ENCODE peak calls at places on chromosomes 1 and 21, in seven cellular contexts. One of them, this sample, is unnamed.

GRCh38 chr1:54614558-54614957 is 8.8 kb downstream of the FAM151A start:
- DNase-seq in NAMALWA: no peak
- DNase-seq in NCI-H1105 treated with DMSO at 0.1 percent for 48 hours: no peak
- DNase-seq in stimulated activated CD4-positive, alpha-beta T cell treated with anti-CD3 and anti-CD28 coated beads, TNF-alpha, amount 100 ng/mL, for 4 hours: no peak
- DNase-seq in memory B cell: no peak
- DNase-seq in AG08396: no peak
- DNase-seq in left cardiac atrium: no peak
- DNase-seq in this sample: no peak

GRCh38 chr1:117573386-117574040 is 32.3 kb upstream of the TENT5C start:
- DNase-seq in NAMALWA: no peak
- DNase-seq in NCI-H1105 treated with DMSO at 0.1 percent for 48 hours: no peak
- DNase-seq in stimulated activated CD4-positive, alpha-beta T cell treated with anti-CD3 and anti-CD28 coated beads, TNF-alpha, amount 100 ng/mL, for 4 hours: no peak
- DNase-seq in memory B cell: no peak
- DNase-seq in AG08396: no peak
- DNase-seq in left cardiac atrium: no peak
- DNase-seq in this sample: no peak

GRCh38 chr21:43268086-43268803 is 99.4 kb downstream of the CRYAA start:
- DNase-seq in NAMALWA: no peak
- DNase-seq in NCI-H1105 treated with DMSO at 0.1 percent for 48 hours: no peak
- DNase-seq in stimulated activated CD4-positive, alpha-beta T cell treated with anti-CD3 and anti-CD28 coated beads, TNF-alpha, amount 100 ng/mL, for 4 hours: no peak
- DNase-seq in memory B cell: no peak
- DNase-seq in AG08396: no peak
- DNase-seq in left cardiac atrium: peak; percentile 18
- DNase-seq in this sample: no peak

GRCh38 chr1:89276690-89277089 is 4.0 kb upstream of the GBP5 start:
- DNase-seq in NAMALWA: no peak
- DNase-seq in NCI-H1105 treated with DMSO at 0.1 percent for 48 hours: no peak
- DNase-seq in stimulated activated CD4-positive, alpha-beta T cell treated with anti-CD3 and anti-CD28 coated beads, TNF-alpha, amount 100 ng/mL, for 4 hours: no peak
- DNase-seq in memory B cell: no peak
- DNase-seq in AG08396: no peak
- DNase-seq in left cardiac atrium: no peak
- DNase-seq in this sample: no peak

GRCh38 chr1:60281360-60281932 is 207.9 kb upstream of the C1orf87 start:
- DNase-seq in NAMALWA: peak; percentile 71
- DNase-seq in NCI-H1105 treated with DMSO at 0.1 percent for 48 hours: peak; percentile 86
- DNase-seq in stimulated activated CD4-positive, alpha-beta T cell treated with anti-CD3 and anti-CD28 coated beads, TNF-alpha, amount 100 ng/mL, for 4 hours: no peak
- DNase-seq in memory B cell: no peak
- DNase-seq in AG08396: peak; percentile 70
- DNase-seq in left cardiac atrium: peak; percentile 65
- DNase-seq in this sample: peak; percentile 73

GRCh38 chr1:203692565-203693470 is 66.2 kb downstream of the ATP2B4 start:
- DNase-seq in NAMALWA: no peak
- DNase-seq in NCI-H1105 treated with DMSO at 0.1 percent for 48 hours: no peak
- DNase-seq in stimulated activated CD4-positive, alpha-beta T cell treated with anti-CD3 and anti-CD28 coated beads, TNF-alpha, amount 100 ng/mL, for 4 hours: no peak
- DNase-seq in memory B cell: no peak
- DNase-seq in AG08396: peak; percentile 86
- DNase-seq in left cardiac atrium: peak; percentile 89
- DNase-seq in this sample: peak; percentile 94

GRCh38 chr1:4153571-4153970 is 253.5 kb upstream of the C1orf174 start:
- DNase-seq in NAMALWA: no peak
- DNase-seq in NCI-H1105 treated with DMSO at 0.1 percent for 48 hours: no peak
- DNase-seq in stimulated activated CD4-positive, alpha-beta T cell treated with anti-CD3 and anti-CD28 coated beads, TNF-alpha, amount 100 ng/mL, for 4 hours: no peak
- DNase-seq in memory B cell: no peak
- DNase-seq in AG08396: no peak
- DNase-seq in left cardiac atrium: no peak
- DNase-seq in this sample: no peak

GRCh38 chr1:182174202-182174855 is 112.8 kb upstream of the ZNF648 start:
- DNase-seq in NAMALWA: no peak
- DNase-seq in NCI-H1105 treated with DMSO at 0.1 percent for 48 hours: no peak
- DNase-seq in stimulated activated CD4-positive, alpha-beta T cell treated with anti-CD3 and anti-CD28 coated beads, TNF-alpha, amount 100 ng/mL, for 4 hours: no peak
- DNase-seq in memory B cell: no peak
- DNase-seq in AG08396: no peak
- DNase-seq in left cardiac atrium: peak; percentile 33
- DNase-seq in this sample: no peak

GRCh38 chr21:22762463-22762862 is 1764.3 kb downstream of the NCAM2 start:
- DNase-seq in NAMALWA: no peak
- DNase-seq in NCI-H1105 treated with DMSO at 0.1 percent for 48 hours: no peak
- DNase-seq in stimulated activated CD4-positive, alpha-beta T cell treated with anti-CD3 and anti-CD28 coated beads, TNF-alpha, amount 100 ng/mL, for 4 hours: no peak
- DNase-seq in memory B cell: no peak
- DNase-seq in AG08396: no peak
- DNase-seq in left cardiac atrium: no peak
- DNase-seq in this sample: no peak

GRCh38 chr1:150549496-150550221 is 451 bp downstream of the ADAMTSL4 start:
- DNase-seq in NAMALWA: no peak
- DNase-seq in NCI-H1105 treated with DMSO at 0.1 percent for 48 hours: no peak
- DNase-seq in stimulated activated CD4-positive, alpha-beta T cell treated with anti-CD3 and anti-CD28 coated beads, TNF-alpha, amount 100 ng/mL, for 4 hours: no peak
- DNase-seq in memory B cell: no peak
- DNase-seq in AG08396: peak; percentile 75
- DNase-seq in left cardiac atrium: no peak
- DNase-seq in this sample: peak; percentile 64

GRCh38 chr1:28062806-28063205 is 25.6 kb downstream of the EYA3 start:
- DNase-seq in NAMALWA: no peak
- DNase-seq in NCI-H1105 treated with DMSO at 0.1 percent for 48 hours: no peak
- DNase-seq in stimulated activated CD4-positive, alpha-beta T cell treated with anti-CD3 and anti-CD28 coated beads, TNF-alpha, amount 100 ng/mL, for 4 hours: no peak
- DNase-seq in memory B cell: no peak
- DNase-seq in AG08396: no peak
- DNase-seq in left cardiac atrium: no peak
- DNase-seq in this sample: no peak

GRCh38 chr1:57218487-57219079 is 205.3 kb downstream of the DAB1 start:
- DNase-seq in NAMALWA: no peak
- DNase-seq in NCI-H1105 treated with DMSO at 0.1 percent for 48 hours: no peak
- DNase-seq in stimulated activated CD4-positive, alpha-beta T cell treated with anti-CD3 and anti-CD28 coated beads, TNF-alpha, amount 100 ng/mL, for 4 hours: no peak
- DNase-seq in memory B cell: no peak
- DNase-seq in AG08396: no peak
- DNase-seq in left cardiac atrium: no peak
- DNase-seq in this sample: no peak

GRCh38 chr1:38898653-38899230 is 17.4 kb upstream of the GJA9 start:
- DNase-seq in NAMALWA: no peak
- DNase-seq in NCI-H1105 treated with DMSO at 0.1 percent for 48 hours: no peak
- DNase-seq in stimulated activated CD4-positive, alpha-beta T cell treated with anti-CD3 and anti-CD28 coated beads, TNF-alpha, amount 100 ng/mL, for 4 hours: no peak
- DNase-seq in memory B cell: no peak
- DNase-seq in AG08396: no peak
- DNase-seq in left cardiac atrium: no peak
- DNase-seq in this sample: peak; percentile 32

GRCh38 chr1:2199042-2199810 is 4.7 kb upstream of the FAAP20 start:
- DNase-seq in NAMALWA: no peak
- DNase-seq in NCI-H1105 treated with DMSO at 0.1 percent for 48 hours: no peak
- DNase-seq in stimulated activated CD4-positive, alpha-beta T cell treated with anti-CD3 and anti-CD28 coated beads, TNF-alpha, amount 100 ng/mL, for 4 hours: peak; percentile 71
- DNase-seq in memory B cell: no peak
- DNase-seq in AG08396: peak; percentile 94
- DNase-seq in left cardiac atrium: peak; percentile 94
- DNase-seq in this sample: peak; percentile 95

GRCh38 chr21:15976807-15977206 is 247.0 kb downstream of the USP25 start:
- DNase-seq in NAMALWA: peak; percentile 47
- DNase-seq in NCI-H1105 treated with DMSO at 0.1 percent for 48 hours: no peak
- DNase-seq in stimulated activated CD4-positive, alpha-beta T cell treated with anti-CD3 and anti-CD28 coated beads, TNF-alpha, amount 100 ng/mL, for 4 hours: no peak
- DNase-seq in memory B cell: no peak
- DNase-seq in AG08396: no peak
- DNase-seq in left cardiac atrium: no peak
- DNase-seq in this sample: no peak

GRCh38 chr1:31182352-31182751 is 57.3 kb downstream of the NKAIN1 start:
- DNase-seq in NAMALWA: peak; percentile 59
- DNase-seq in NCI-H1105 treated with DMSO at 0.1 percent for 48 hours: peak; percentile 81
- DNase-seq in stimulated activated CD4-positive, alpha-beta T cell treated with anti-CD3 and anti-CD28 coated beads, TNF-alpha, amount 100 ng/mL, for 4 hours: peak; percentile 15
- DNase-seq in memory B cell: peak; percentile 33
- DNase-seq in AG08396: peak; percentile 90
- DNase-seq in left cardiac atrium: peak; percentile 81
- DNase-seq in this sample: peak; percentile 90

GRCh38 chr21:15140321-15141019 is 75.7 kb upstream of the NRIP1 start:
- DNase-seq in NAMALWA: no peak
- DNase-seq in NCI-H1105 treated with DMSO at 0.1 percent for 48 hours: peak; percentile 17
- DNase-seq in stimulated activated CD4-positive, alpha-beta T cell treated with anti-CD3 and anti-CD28 coated beads, TNF-alpha, amount 100 ng/mL, for 4 hours: no peak
- DNase-seq in memory B cell: no peak
- DNase-seq in AG08396: no peak
- DNase-seq in left cardiac atrium: peak; percentile 30
- DNase-seq in this sample: no peak

GRCh38 chr1:162674018-162674608 is 41.8 kb downstream of the DDR2 start:
- DNase-seq in NAMALWA: no peak
- DNase-seq in NCI-H1105 treated with DMSO at 0.1 percent for 48 hours: no peak
- DNase-seq in stimulated activated CD4-positive, alpha-beta T cell treated with anti-CD3 and anti-CD28 coated beads, TNF-alpha, amount 100 ng/mL, for 4 hours: no peak
- DNase-seq in memory B cell: no peak
- DNase-seq in AG08396: no peak
- DNase-seq in left cardiac atrium: no peak
- DNase-seq in this sample: peak; percentile 14

GRCh38 chr1:164880644-164881043 is 321.7 kb downstream of the PBX1 start:
- DNase-seq in NAMALWA: no peak
- DNase-seq in NCI-H1105 treated with DMSO at 0.1 percent for 48 hours: no peak
- DNase-seq in stimulated activated CD4-positive, alpha-beta T cell treated with anti-CD3 and anti-CD28 coated beads, TNF-alpha, amount 100 ng/mL, for 4 hours: no peak
- DNase-seq in memory B cell: no peak
- DNase-seq in AG08396: no peak
- DNase-seq in left cardiac atrium: no peak
- DNase-seq in this sample: no peak

GRCh38 chr1:208093754-208094719 is 150.1 kb downstream of the PLXNA2 start:
- DNase-seq in NAMALWA: peak; percentile 68
- DNase-seq in NCI-H1105 treated with DMSO at 0.1 percent for 48 hours: peak; percentile 62
- DNase-seq in stimulated activated CD4-positive, alpha-beta T cell treated with anti-CD3 and anti-CD28 coated beads, TNF-alpha, amount 100 ng/mL, for 4 hours: peak; percentile 15
- DNase-seq in memory B cell: peak; percentile 14
- DNase-seq in AG08396: peak; percentile 59
- DNase-seq in left cardiac atrium: peak; percentile 78
- DNase-seq in this sample: peak; percentile 66

GRCh38 chr1:162388615-162389014 is 7.1 kb downstream of the C1orf226 start:
- DNase-seq in NAMALWA: no peak
- DNase-seq in NCI-H1105 treated with DMSO at 0.1 percent for 48 hours: no peak
- DNase-seq in stimulated activated CD4-positive, alpha-beta T cell treated with anti-CD3 and anti-CD28 coated beads, TNF-alpha, amount 100 ng/mL, for 4 hours: no peak
- DNase-seq in memory B cell: no peak
- DNase-seq in AG08396: no peak
- DNase-seq in left cardiac atrium: no peak
- DNase-seq in this sample: no peak

GRCh38 chr1:94463765-94464330 is 45.7 kb downstream of the ABCD3 start:
- DNase-seq in NAMALWA: peak; percentile 77
- DNase-seq in NCI-H1105 treated with DMSO at 0.1 percent for 48 hours: peak; percentile 7
- DNase-seq in stimulated activated CD4-positive, alpha-beta T cell treated with anti-CD3 and anti-CD28 coated beads, TNF-alpha, amount 100 ng/mL, for 4 hours: no peak
- DNase-seq in memory B cell: peak; percentile 7
- DNase-seq in AG08396: peak; percentile 36
- DNase-seq in left cardiac atrium: no peak
- DNase-seq in this sample: peak; percentile 60

GRCh38 chr1:22711071-22711470 is 432 bp downstream of the EPHB2 start:
- DNase-seq in NAMALWA: no peak
- DNase-seq in NCI-H1105 treated with DMSO at 0.1 percent for 48 hours: no peak
- DNase-seq in stimulated activated CD4-positive, alpha-beta T cell treated with anti-CD3 and anti-CD28 coated beads, TNF-alpha, amount 100 ng/mL, for 4 hours: no peak
- DNase-seq in memory B cell: no peak
- DNase-seq in AG08396: peak; percentile 49
- DNase-seq in left cardiac atrium: no peak
- DNase-seq in this sample: peak; percentile 16

GRCh38 chr1:169701261-169701802 is 10.1 kb downstream of the SELL start:
- DNase-seq in NAMALWA: no peak
- DNase-seq in NCI-H1105 treated with DMSO at 0.1 percent for 48 hours: no peak
- DNase-seq in stimulated activated CD4-positive, alpha-beta T cell treated with anti-CD3 and anti-CD28 coated beads, TNF-alpha, amount 100 ng/mL, for 4 hours: no peak
- DNase-seq in memory B cell: no peak
- DNase-seq in AG08396: no peak
- DNase-seq in left cardiac atrium: no peak
- DNase-seq in this sample: no peak

GRCh38 chr1:58815680-58816071 is 31.8 kb upstream of the JUN start:
- DNase-seq in NAMALWA: peak; percentile 45
- DNase-seq in NCI-H1105 treated with DMSO at 0.1 percent for 48 hours: no peak
- DNase-seq in stimulated activated CD4-positive, alpha-beta T cell treated with anti-CD3 and anti-CD28 coated beads, TNF-alpha, amount 100 ng/mL, for 4 hours: no peak
- DNase-seq in memory B cell: no peak
- DNase-seq in AG08396: peak; percentile 37
- DNase-seq in left cardiac atrium: no peak
- DNase-seq in this sample: peak; percentile 13

GRCh38 chr1:245153645-245154428 is 948 bp upstream of the KIF26B start:
- DNase-seq in NAMALWA: no peak
- DNase-seq in NCI-H1105 treated with DMSO at 0.1 percent for 48 hours: peak; percentile 7
- DNase-seq in stimulated activated CD4-positive, alpha-beta T cell treated with anti-CD3 and anti-CD28 coated beads, TNF-alpha, amount 100 ng/mL, for 4 hours: no peak
- DNase-seq in memory B cell: peak; percentile 8
- DNase-seq in AG08396: peak; percentile 47
- DNase-seq in left cardiac atrium: no peak
- DNase-seq in this sample: peak; percentile 40

GRCh38 chr21:32777269-32777668 is 5.7 kb upstream of the PAXBP1 start:
- DNase-seq in NAMALWA: no peak
- DNase-seq in NCI-H1105 treated with DMSO at 0.1 percent for 48 hours: no peak
- DNase-seq in stimulated activated CD4-positive, alpha-beta T cell treated with anti-CD3 and anti-CD28 coated beads, TNF-alpha, amount 100 ng/mL, for 4 hours: no peak
- DNase-seq in memory B cell: no peak
- DNase-seq in AG08396: no peak
- DNase-seq in left cardiac atrium: no peak
- DNase-seq in this sample: no peak

GRCh38 chr1:109149874-109150601 is 36.1 kb downstream of the ELAPOR1 start:
- DNase-seq in NAMALWA: no peak
- DNase-seq in NCI-H1105 treated with DMSO at 0.1 percent for 48 hours: no peak
- DNase-seq in stimulated activated CD4-positive, alpha-beta T cell treated with anti-CD3 and anti-CD28 coated beads, TNF-alpha, amount 100 ng/mL, for 4 hours: no peak
- DNase-seq in memory B cell: no peak
- DNase-seq in AG08396: no peak
- DNase-seq in left cardiac atrium: no peak
- DNase-seq in this sample: no peak

GRCh38 chr1:176903474-176903873 is 261.0 kb downstream of the ASTN1 start:
- DNase-seq in NAMALWA: no peak
- DNase-seq in NCI-H1105 treated with DMSO at 0.1 percent for 48 hours: no peak
- DNase-seq in stimulated activated CD4-positive, alpha-beta T cell treated with anti-CD3 and anti-CD28 coated beads, TNF-alpha, amount 100 ng/mL, for 4 hours: no peak
- DNase-seq in memory B cell: no peak
- DNase-seq in AG08396: no peak
- DNase-seq in left cardiac atrium: no peak
- DNase-seq in this sample: no peak

GRCh38 chr1:162905759-162906158 is 44.8 kb upstream of the CCDC190 start:
- DNase-seq in NAMALWA: no peak
- DNase-seq in NCI-H1105 treated with DMSO at 0.1 percent for 48 hours: no peak
- DNase-seq in stimulated activated CD4-positive, alpha-beta T cell treated with anti-CD3 and anti-CD28 coated beads, TNF-alpha, amount 100 ng/mL, for 4 hours: no peak
- DNase-seq in memory B cell: no peak
- DNase-seq in AG08396: peak; percentile 33
- DNase-seq in left cardiac atrium: no peak
- DNase-seq in this sample: peak; percentile 63

GRCh38 chr1:58885998-58886397 is 102.2 kb upstream of the JUN start:
- DNase-seq in NAMALWA: no peak
- DNase-seq in NCI-H1105 treated with DMSO at 0.1 percent for 48 hours: peak; percentile 11
- DNase-seq in stimulated activated CD4-positive, alpha-beta T cell treated with anti-CD3 and anti-CD28 coated beads, TNF-alpha, amount 100 ng/mL, for 4 hours: no peak
- DNase-seq in memory B cell: no peak
- DNase-seq in AG08396: no peak
- DNase-seq in left cardiac atrium: peak; percentile 60
- DNase-seq in this sample: no peak

GRCh38 chr21:30710499-30710898 is 8.1 kb downstream of the KRTAP21-3 start:
- DNase-seq in NAMALWA: no peak
- DNase-seq in NCI-H1105 treated with DMSO at 0.1 percent for 48 hours: no peak
- DNase-seq in stimulated activated CD4-positive, alpha-beta T cell treated with anti-CD3 and anti-CD28 coated beads, TNF-alpha, amount 100 ng/mL, for 4 hours: no peak
- DNase-seq in memory B cell: no peak
- DNase-seq in AG08396: no peak
- DNase-seq in left cardiac atrium: no peak
- DNase-seq in this sample: no peak

GRCh38 chr21:46120301-46121285 is 22.7 kb downstream of the COL6A2 start:
- DNase-seq in NAMALWA: no peak
- DNase-seq in NCI-H1105 treated with DMSO at 0.1 percent for 48 hours: no peak
- DNase-seq in stimulated activated CD4-positive, alpha-beta T cell treated with anti-CD3 and anti-CD28 coated beads, TNF-alpha, amount 100 ng/mL, for 4 hours: no peak
- DNase-seq in memory B cell: no peak
- DNase-seq in AG08396: no peak
- DNase-seq in left cardiac atrium: peak; percentile 18
- DNase-seq in this sample: no peak